ENCODE peak calls at places on chromosomes 12 and 14, in nine cellular contexts. M, U, Z, H, T, N, R, F and A are unnamed samples.

GRCh38 chr12:78746001-78746400 is 118.6 kb upstream of the SYT1 start:
- DNase-seq in U (no peak), R (no peak), H (peak; percentile 60), Z (peak; percentile 39), T (no peak), N (no peak), M (no peak), F (peak; percentile 2), A (no peak)

GRCh38 chr14:52918486-52918885 is 32.4 kb downstream of the FERMT2 start:
- DNase-seq in T (no peak), N (peak; percentile 62), Z (peak; percentile 52), R (peak; percentile 87), F (peak; percentile 32), M (no peak), H (no peak), U (no peak), A (no peak)

GRCh38 chr12:20189767-20190166 is 178.6 kb upstream of the PDE3A start:
- DNase-seq in Z (no peak), N (no peak), T (no peak), F (no peak), H (no peak), U (no peak), M (no peak), R (no peak), A (no peak)

GRCh38 chr14:69342928-69343525 is 55.1 kb downstream of the ERH start:
- DNase-seq in U (no peak), T (no peak), H (no peak), M (peak; percentile 41), R (no peak), F (no peak), Z (no peak), N (no peak), A (no peak)

GRCh38 chr14:55301722-55302121 is 30.5 kb downstream of the FBXO34 start:
- DNase-seq in M (peak; percentile 13), U (no peak), N (no peak), Z (peak; percentile 79), H (no peak), F (peak; percentile 36), T (no peak), R (peak; percentile 62), A (no peak)

GRCh38 chr14:105455766-105456660 is 18.6 kb upstream of the CRIP2 start:
- DNase-seq in T (no peak), H (no peak), F (no peak), U (no peak), R (no peak), M (no peak), Z (no peak), N (no peak), A (no peak)

GRCh38 chr12:26736563-26737486 is 96.2 kb downstream of the ITPR2 start:
- DNase-seq in U (no peak), F (peak; percentile 45), H (no peak), M (no peak), T (no peak), N (no peak), Z (peak; percentile 65), R (peak; percentile 40), A (no peak)

GRCh38 chr12:121799175-121799841 is 4.5 kb upstream of the SETD1B start:
- DNase-seq in N (peak; percentile 77), M (peak; percentile 72), Z (peak; percentile 83), T (peak; percentile 61), H (peak; percentile 72), F (peak; percentile 78), R (peak; percentile 90), U (peak; percentile 90), A (peak; percentile 57)

GRCh38 chr12:82314406-82314892 is 43.7 kb downstream of the CCDC59 start:
- DNase-seq in H (no peak), U (peak; percentile 92), M (peak; percentile 75), T (no peak), N (no peak), Z (peak; percentile 59), R (no peak), F (peak; percentile 4), A (peak; percentile 36)